ENCODE peak calls at places on chromosomes 13 and 19, in eight cellular contexts. S is GM06990, P is BJ, I is fibroblast of the aortic adventitia, Y is vagina, X is ovary, M is Caco-2, H is aorta. E is an unnamed sample.

GRCh38 chr19:18304496-18305312 is 18.2 kb downstream of the LSM4 start:
- DNase-seq in X (peak), I (peak), H (peak), Y (no peak), P (no peak), S (peak), M (peak), E (peak)

GRCh38 chr13:84630486-84630885 is 748.2 kb upstream of the SLITRK1 start:
- DNase-seq in X (no peak), M (no peak), Y (no peak), I (no peak), S (no peak), H (no peak), P (no peak), E (no peak)

GRCh38 chr13:49292742-49293498 is 45.2 kb downstream of the CDADC1 start:
- DNase-seq in H (peak), Y (no peak), M (no peak), X (peak), P (no peak), I (peak), S (no peak), E (peak)

GRCh38 chr19:55261671-55262126 is 2.9 kb upstream of the PPP6R1 start:
- DNase-seq in M (no peak), X (no peak), P (no peak), I (no peak), H (no peak), S (no peak), Y (no peak), E (no peak)

GRCh38 chr13:61727714-61728275 is 312.1 kb upstream of the PCDH20 start:
- DNase-seq in H (no peak), M (no peak), Y (no peak), P (no peak), S (no peak), I (no peak), X (no peak), E (peak)

GRCh38 chr19:38587562-38587961 is 30.2 kb downstream of the MAP4K1 start:
- DNase-seq in P (no peak), X (no peak), H (no peak), M (no peak), S (no peak), Y (peak), I (no peak), E (no peak)

GRCh38 chr13:46270416-46270815 is 58.7 kb downstream of the LRRC63 start:
- DNase-seq in M (no peak), X (no peak), H (no peak), I (no peak), Y (no peak), S (no peak), P (no peak), E (no peak)

GRCh38 chr13:108948269-108948671 is 318.9 kb downstream of the MYO16 start:
- DNase-seq in Y (no peak), P (no peak), M (no peak), I (no peak), X (no peak), H (no peak), S (no peak), E (no peak)

GRCh38 chr13:57604442-57604841 is 27.1 kb upstream of the PCDH17 start:
- DNase-seq in S (no peak), Y (no peak), I (no peak), P (no peak), X (no peak), M (no peak), H (no peak), E (no peak)

GRCh38 chr13:53783466-53783865 is 754.9 kb downstream of the OLFM4 start:
- DNase-seq in H (peak), M (no peak), S (no peak), X (no peak), Y (no peak), I (no peak), P (no peak), E (no peak)

GRCh38 chr13:113446488-113446854 is 6.8 kb downstream of the ADPRHL1 start:
- DNase-seq in M (no peak), H (no peak), I (no peak), S (no peak), X (no peak), Y (no peak), P (no peak), E (no peak)

GRCh38 chr19:50725932-50726230 is 2.7 kb downstream of the CLEC11A start:
- DNase-seq in X (no peak), I (no peak), H (no peak), M (no peak), Y (no peak), P (no peak), S (no peak), E (no peak)
- H3K4me3 ChIP-seq in X (peak), I (peak), H (no peak), M (peak), Y (peak), P (peak), S (peak), E (peak)

DNA sequence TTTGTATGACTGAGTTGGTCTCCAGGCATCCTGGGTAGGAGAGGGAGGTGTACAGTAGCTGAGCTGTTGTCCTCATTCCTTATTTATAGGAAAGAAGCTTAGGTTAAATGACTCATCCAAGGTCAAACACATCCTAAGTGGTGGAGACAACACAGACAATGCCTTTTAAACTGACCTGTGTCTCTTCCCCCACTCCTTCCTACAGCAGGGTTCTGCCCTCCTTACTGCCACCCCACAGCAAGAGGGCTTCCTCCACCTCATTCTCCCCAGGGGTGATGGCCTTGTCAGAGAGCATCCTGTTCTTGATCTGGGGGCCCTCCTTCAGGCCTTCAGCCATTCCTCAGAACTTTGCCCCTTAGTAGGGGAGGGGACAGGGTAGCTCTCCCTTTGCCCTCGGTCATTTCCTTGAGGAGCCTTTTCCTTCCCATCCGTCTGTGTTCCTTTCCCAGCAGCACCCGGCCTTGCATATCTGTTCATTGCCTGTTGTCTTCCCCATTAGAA is 48.2 kb upstream of the GPI start:
- DNase-seq in Y (no peak), H (no peak), P (no peak), X (no peak), M (no peak), S (no peak), I (no peak), E (no peak)
- H3K4me3 ChIP-seq in Y (no peak), H (no peak), P (no peak), X (no peak), M (no peak), S (no peak), I (no peak), E (no peak)

GRCh38 chr13:112062047-112062618 is 4.8 kb upstream of the SOX1 start:
- DNase-seq in Y (no peak), M (no peak), P (no peak), H (no peak), I (no peak), X (no peak), S (no peak), E (no peak)

GRCh38 chr13:112063309-112063626 is 3.7 kb upstream of the SOX1 start:
- DNase-seq in I (no peak), M (no peak), S (no peak), Y (no peak), H (no peak), P (no peak), X (no peak), E (no peak)

GRCh38 chr13:112061367-112062046 is 5.4 kb upstream of the SOX1 start:
- DNase-seq in S (no peak), M (no peak), P (no peak), H (no peak), I (no peak), Y (peak), X (no peak), E (no peak)

GRCh38 chr13:112063807-112064206 is 3.1 kb upstream of the SOX1 start:
- DNase-seq in I (no peak), H (no peak), X (no peak), P (no peak), M (no peak), S (no peak), Y (no peak), E (no peak)

DNA sequence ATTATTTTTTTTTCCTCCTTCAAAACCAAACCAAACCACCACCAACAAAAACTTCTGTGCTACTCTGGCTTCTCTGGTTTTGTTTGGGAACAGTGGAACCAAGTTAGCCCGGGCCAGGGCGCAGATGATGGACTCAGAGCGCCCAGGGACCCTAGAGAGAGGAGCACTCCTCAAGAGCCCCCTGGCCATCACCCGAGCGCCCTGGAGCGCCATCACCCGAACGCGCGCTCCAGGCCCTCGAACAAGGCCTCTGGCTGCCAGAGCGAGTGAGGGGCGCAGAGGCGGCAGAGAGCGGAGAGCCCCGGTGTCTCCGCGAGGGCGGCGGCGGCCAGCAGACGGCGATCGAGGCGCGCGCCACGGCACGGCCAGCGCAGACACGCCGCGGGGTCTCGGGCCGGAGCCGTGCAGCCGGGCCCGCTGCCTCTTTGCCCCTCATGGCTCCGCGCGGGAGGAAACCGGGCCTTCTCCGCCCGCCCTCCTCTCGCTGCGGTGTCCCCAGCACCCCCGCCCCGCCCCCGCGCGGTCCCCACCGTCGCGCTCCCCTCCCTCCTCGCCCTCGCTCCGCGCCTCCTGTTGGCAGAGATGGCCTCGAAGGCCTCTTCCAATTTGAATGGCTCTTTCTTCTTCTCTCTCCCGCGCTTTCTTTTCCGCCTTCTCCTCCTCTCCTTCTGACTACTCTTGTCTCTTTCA is 4.2 kb upstream of the SOX1 start:
- DNase-seq in S (no peak), M (no peak), X (no peak), I (no peak), P (no peak), Y (no peak), H (no peak), E (no peak)
- H3K4me3 ChIP-seq in S (no peak), M (no peak), X (no peak), I (no peak), P (no peak), Y (no peak), H (no peak), E (no peak)

GRCh38 chr13:32037471-32037870 is 5.9 kb downstream of the FRY start:
- DNase-seq in Y (no peak), I (no peak), S (no peak), X (no peak), P (no peak), M (no peak), H (no peak), E (no peak)
- H3K4me3 ChIP-seq in Y (no peak), I (no peak), S (no peak), X (no peak), P (no peak), M (no peak), H (peak), E (no peak)

E was measured in skeletal muscle cell.